ENCODE peak calls at places on chromosomes 2 and 18, in five cellular contexts. One of them, this sample, is unnamed.

GRCh38 chr2:112181571-112182290 is 43.5 kb downstream of the FBLN7 start:
- DNase-seq in EL: no peak
- DNase-seq in AG09319: no peak
- DNase-seq in nucleus accumbens: no peak
- DNase-seq in T-helper 22 cell: peak; percentile 46
- DNase-seq in this sample: no peak

GRCh38 chr2:48589170-48589767 is 28.4 kb upstream of the GTF2A1L start:
- DNase-seq in EL: peak; percentile 37
- DNase-seq in AG09319: no peak
- DNase-seq in nucleus accumbens: peak; percentile 50
- DNase-seq in T-helper 22 cell: no peak
- DNase-seq in this sample: peak; percentile 19

GRCh38 chr18:42274488-42275137 is 319.6 kb downstream of the PIK3C3 start:
- DNase-seq in EL: peak; percentile 5
- DNase-seq in AG09319: no peak
- DNase-seq in nucleus accumbens: no peak
- DNase-seq in T-helper 22 cell: no peak
- DNase-seq in this sample: no peak

GRCh38 chr2:241636182-241636982 is 576 bp downstream of the THAP4 start:
- DNase-seq in EL: peak; percentile 49
- DNase-seq in AG09319: no peak
- DNase-seq in nucleus accumbens: peak; percentile 61
- DNase-seq in T-helper 22 cell: no peak
- DNase-seq in this sample: peak; percentile 41

GRCh38 chr2:147399011-147399410 is 445.8 kb upstream of the ACVR2A start:
- DNase-seq in EL: no peak
- DNase-seq in AG09319: no peak
- DNase-seq in nucleus accumbens: no peak
- DNase-seq in T-helper 22 cell: no peak
- DNase-seq in this sample: no peak

GRCh38 chr2:84856785-84857184 is 24.1 kb downstream of the TRABD2A start:
- DNase-seq in EL: no peak
- DNase-seq in AG09319: no peak
- DNase-seq in nucleus accumbens: no peak
- DNase-seq in T-helper 22 cell: no peak
- DNase-seq in this sample: no peak

GRCh38 chr2:56981554-56981953 is 797.8 kb downstream of the CCDC85A start:
- DNase-seq in EL: peak; percentile 82
- DNase-seq in AG09319: no peak
- DNase-seq in nucleus accumbens: no peak
- DNase-seq in T-helper 22 cell: no peak
- DNase-seq in this sample: no peak

GRCh38 chr2:27977623-27978312 is 87.2 kb downstream of the BABAM2 start:
- DNase-seq in EL: peak; percentile 97
- DNase-seq in AG09319: peak; percentile 55
- DNase-seq in nucleus accumbens: no peak
- DNase-seq in T-helper 22 cell: no peak
- DNase-seq in this sample: peak; percentile 82

GRCh38 chr2:60819155-60819862 is 62.1 kb upstream of the REL start:
- DNase-seq in EL: no peak
- DNase-seq in AG09319: no peak
- DNase-seq in nucleus accumbens: no peak
- DNase-seq in T-helper 22 cell: peak; percentile 84
- DNase-seq in this sample: no peak

GRCh38 chr2:42934568-42935258 is 142.3 kb upstream of the HAAO start:
- DNase-seq in EL: no peak
- DNase-seq in AG09319: no peak
- DNase-seq in nucleus accumbens: no peak
- DNase-seq in T-helper 22 cell: no peak
- DNase-seq in this sample: no peak

GRCh38 chr2:37324536-37324785 is 172 bp downstream of the PRKD3 start:
- DNase-seq in EL: no peak
- DNase-seq in AG09319: no peak
- DNase-seq in nucleus accumbens: no peak
- DNase-seq in T-helper 22 cell: peak; percentile 57
- DNase-seq in this sample: no peak

GRCh38 chr2:207423886-207424285 is 105.9 kb upstream of the CREB1 start:
- DNase-seq in EL: peak; percentile 92
- DNase-seq in AG09319: no peak
- DNase-seq in nucleus accumbens: no peak
- DNase-seq in T-helper 22 cell: no peak
- DNase-seq in this sample: no peak

GRCh38 chr2:20499387-20499786 is 52.5 kb downstream of the RHOB start:
- DNase-seq in EL: no peak
- DNase-seq in AG09319: no peak
- DNase-seq in nucleus accumbens: no peak
- DNase-seq in T-helper 22 cell: no peak
- DNase-seq in this sample: no peak

GRCh38 chr2:112622528-112622849 is 23.2 kb upstream of the SLC20A1 start:
- DNase-seq in EL: peak; percentile 87
- DNase-seq in AG09319: peak; percentile 73
- DNase-seq in nucleus accumbens: no peak
- DNase-seq in T-helper 22 cell: no peak
- DNase-seq in this sample: no peak

GRCh38 chr2:23532311-23533013 is 147.5 kb downstream of the KLHL29 start:
- DNase-seq in EL: no peak
- DNase-seq in AG09319: no peak
- DNase-seq in nucleus accumbens: peak; percentile 64
- DNase-seq in T-helper 22 cell: no peak
- DNase-seq in this sample: no peak

GRCh38 chr18:59228361-59228760 is 8.4 kb downstream of the GRP start:
- DNase-seq in EL: peak; percentile 48
- DNase-seq in AG09319: peak; percentile 35
- DNase-seq in nucleus accumbens: no peak
- DNase-seq in T-helper 22 cell: no peak
- DNase-seq in this sample: no peak

GRCh38 chr2:133952420-133952819 is 301.5 kb upstream of the MGAT5 start:
- DNase-seq in EL: no peak
- DNase-seq in AG09319: no peak
- DNase-seq in nucleus accumbens: no peak
- DNase-seq in T-helper 22 cell: no peak
- DNase-seq in this sample: no peak

This sample was measured in Caki2.